ENCODE peak calls at places on chromosomes 7 and 10, in five cellular contexts. One of them, this sample, is unnamed.

GRCh38 chr7:98598846-98599615 is 18.1 kb upstream of the NPTX2 start:
- DNase-seq in H7: no peak
- DNase-seq in anterior cingulate cortex: no peak
- DNase-seq in NCI-H1092: no peak
- DNase-seq in activated T-helper 9 cell treated with anti-CD3 and anti-CD28 coated beads, Interleukin-2, amount 50 U/mL, for 16 hours: no peak
- DNase-seq in this sample: no peak

GRCh38 chr7:71131256-71131752 is 640 bp upstream of the GALNT17 start:
- DNase-seq in H7: peak; percentile 96
- DNase-seq in anterior cingulate cortex: peak; percentile 53
- DNase-seq in NCI-H1092: peak; percentile 33
- DNase-seq in activated T-helper 9 cell treated with anti-CD3 and anti-CD28 coated beads, Interleukin-2, amount 50 U/mL, for 16 hours: no peak
- DNase-seq in this sample: no peak

GRCh38 chr10:22017283-22018020 is 13.9 kb upstream of the DNAJC1 start:
- DNase-seq in H7: no peak
- DNase-seq in anterior cingulate cortex: no peak
- DNase-seq in NCI-H1092: no peak
- DNase-seq in activated T-helper 9 cell treated with anti-CD3 and anti-CD28 coated beads, Interleukin-2, amount 50 U/mL, for 16 hours: no peak
- DNase-seq in this sample: no peak

GRCh38 chr10:77005901-77006300 is 631.7 kb downstream of the KCNMA1 start:
- DNase-seq in H7: no peak
- DNase-seq in anterior cingulate cortex: no peak
- DNase-seq in NCI-H1092: no peak
- DNase-seq in activated T-helper 9 cell treated with anti-CD3 and anti-CD28 coated beads, Interleukin-2, amount 50 U/mL, for 16 hours: no peak
- DNase-seq in this sample: no peak

GRCh38 chr7:148540041-148540738 is 50.4 kb upstream of the C7orf33 start:
- DNase-seq in H7: peak; percentile 20
- DNase-seq in anterior cingulate cortex: no peak
- DNase-seq in NCI-H1092: no peak
- DNase-seq in activated T-helper 9 cell treated with anti-CD3 and anti-CD28 coated beads, Interleukin-2, amount 50 U/mL, for 16 hours: no peak
- DNase-seq in this sample: no peak

GRCh38 chr7:39073432-39073831 is 95.7 kb downstream of the POU6F2 start:
- DNase-seq in H7: peak; percentile 12
- DNase-seq in anterior cingulate cortex: no peak
- DNase-seq in NCI-H1092: peak; percentile 80
- DNase-seq in activated T-helper 9 cell treated with anti-CD3 and anti-CD28 coated beads, Interleukin-2, amount 50 U/mL, for 16 hours: no peak
- DNase-seq in this sample: no peak

GRCh38 chr7:149013876-149014275 is 14.4 kb downstream of the PDIA4 start:
- DNase-seq in H7: peak; percentile 18
- DNase-seq in anterior cingulate cortex: no peak
- DNase-seq in NCI-H1092: no peak
- DNase-seq in activated T-helper 9 cell treated with anti-CD3 and anti-CD28 coated beads, Interleukin-2, amount 50 U/mL, for 16 hours: no peak
- DNase-seq in this sample: no peak

GRCh38 chr10:100744980-100745881 is at the start of gene PAX2:
- DNase-seq in H7: peak; percentile 95
- DNase-seq in anterior cingulate cortex: no peak
- DNase-seq in NCI-H1092: no peak
- DNase-seq in activated T-helper 9 cell treated with anti-CD3 and anti-CD28 coated beads, Interleukin-2, amount 50 U/mL, for 16 hours: no peak
- DNase-seq in this sample: no peak

GRCh38 chr7:28957822-28958234 is 302 bp downstream of the TRIL start:
- DNase-seq in H7: peak; percentile 84
- DNase-seq in anterior cingulate cortex: peak; percentile 68
- DNase-seq in NCI-H1092: no peak
- DNase-seq in activated T-helper 9 cell treated with anti-CD3 and anti-CD28 coated beads, Interleukin-2, amount 50 U/mL, for 16 hours: no peak
- DNase-seq in this sample: no peak

GRCh38 chr7:116628971-116629586 is 42.9 kb upstream of the MET start:
- DNase-seq in H7: no peak
- DNase-seq in anterior cingulate cortex: no peak
- DNase-seq in NCI-H1092: no peak
- DNase-seq in activated T-helper 9 cell treated with anti-CD3 and anti-CD28 coated beads, Interleukin-2, amount 50 U/mL, for 16 hours: no peak
- DNase-seq in this sample: no peak

GRCh38 chr10:15254808-15255655 is 86.5 kb upstream of the NMT2 start:
- DNase-seq in H7: peak; percentile 66
- DNase-seq in anterior cingulate cortex: peak; percentile 40
- DNase-seq in NCI-H1092: no peak
- DNase-seq in activated T-helper 9 cell treated with anti-CD3 and anti-CD28 coated beads, Interleukin-2, amount 50 U/mL, for 16 hours: no peak
- DNase-seq in this sample: no peak

GRCh38 chr10:47181057-47181849 is 118.7 kb upstream of the GDF10 start:
- DNase-seq in H7: peak; percentile 44
- DNase-seq in anterior cingulate cortex: no peak
- DNase-seq in NCI-H1092: no peak
- DNase-seq in activated T-helper 9 cell treated with anti-CD3 and anti-CD28 coated beads, Interleukin-2, amount 50 U/mL, for 16 hours: no peak
- DNase-seq in this sample: no peak

GRCh38 chr7:91330378-91331295 is 66.4 kb downstream of the FZD1 start:
- DNase-seq in H7: no peak
- DNase-seq in anterior cingulate cortex: no peak
- DNase-seq in NCI-H1092: no peak
- DNase-seq in activated T-helper 9 cell treated with anti-CD3 and anti-CD28 coated beads, Interleukin-2, amount 50 U/mL, for 16 hours: no peak
- DNase-seq in this sample: no peak

GRCh38 chr10:71634531-71635164 is 84.9 kb downstream of the C10orf105 start:
- DNase-seq in H7: no peak
- DNase-seq in anterior cingulate cortex: no peak
- DNase-seq in NCI-H1092: no peak
- DNase-seq in activated T-helper 9 cell treated with anti-CD3 and anti-CD28 coated beads, Interleukin-2, amount 50 U/mL, for 16 hours: no peak
- DNase-seq in this sample: no peak

GRCh38 chr10:49601857-49602256 is 8.3 kb upstream of the SLC18A3 start:
- DNase-seq in H7: peak; percentile 29
- DNase-seq in anterior cingulate cortex: no peak
- DNase-seq in NCI-H1092: no peak
- DNase-seq in activated T-helper 9 cell treated with anti-CD3 and anti-CD28 coated beads, Interleukin-2, amount 50 U/mL, for 16 hours: no peak
- DNase-seq in this sample: no peak

GRCh38 chr10:58859541-58859940 is 316.9 kb upstream of the PHYHIPL start:
- DNase-seq in H7: no peak
- DNase-seq in anterior cingulate cortex: no peak
- DNase-seq in NCI-H1092: no peak
- DNase-seq in activated T-helper 9 cell treated with anti-CD3 and anti-CD28 coated beads, Interleukin-2, amount 50 U/mL, for 16 hours: no peak
- DNase-seq in this sample: no peak

GRCh38 chr10:121222842-121223241 is 371.7 kb downstream of the WDR11 start:
- DNase-seq in H7: no peak
- DNase-seq in anterior cingulate cortex: no peak
- DNase-seq in NCI-H1092: no peak
- DNase-seq in activated T-helper 9 cell treated with anti-CD3 and anti-CD28 coated beads, Interleukin-2, amount 50 U/mL, for 16 hours: no peak
- DNase-seq in this sample: no peak

GRCh38 chr10:125284875-125285597 is 124.7 kb upstream of the CTBP2 start:
- DNase-seq in H7: peak; percentile 53
- DNase-seq in anterior cingulate cortex: no peak
- DNase-seq in NCI-H1092: no peak
- DNase-seq in activated T-helper 9 cell treated with anti-CD3 and anti-CD28 coated beads, Interleukin-2, amount 50 U/mL, for 16 hours: no peak
- DNase-seq in this sample: no peak

GRCh38 chr7:149036676-149037075 is 8.4 kb upstream of the PDIA4 start:
- DNase-seq in H7: no peak
- DNase-seq in anterior cingulate cortex: no peak
- DNase-seq in NCI-H1092: no peak
- DNase-seq in activated T-helper 9 cell treated with anti-CD3 and anti-CD28 coated beads, Interleukin-2, amount 50 U/mL, for 16 hours: no peak
- DNase-seq in this sample: no peak

GRCh38 chr7:43905954-43906326 is 456 bp downstream of the URGCP start:
- DNase-seq in H7: peak; percentile 85
- DNase-seq in anterior cingulate cortex: peak; percentile 42
- DNase-seq in NCI-H1092: peak; percentile 33
- DNase-seq in activated T-helper 9 cell treated with anti-CD3 and anti-CD28 coated beads, Interleukin-2, amount 50 U/mL, for 16 hours: no peak
- DNase-seq in this sample: peak; percentile 11

GRCh38 chr10:96124230-96125141 is 5.6 kb upstream of the ZNF518A start:
- DNase-seq in H7: peak; percentile 72
- DNase-seq in anterior cingulate cortex: no peak
- DNase-seq in NCI-H1092: no peak
- DNase-seq in activated T-helper 9 cell treated with anti-CD3 and anti-CD28 coated beads, Interleukin-2, amount 50 U/mL, for 16 hours: no peak
- DNase-seq in this sample: no peak

GRCh38 chr7:38574121-38574520 is 57.1 kb downstream of the AMPH start:
- DNase-seq in H7: no peak
- DNase-seq in anterior cingulate cortex: no peak
- DNase-seq in NCI-H1092: no peak
- DNase-seq in activated T-helper 9 cell treated with anti-CD3 and anti-CD28 coated beads, Interleukin-2, amount 50 U/mL, for 16 hours: no peak
- DNase-seq in this sample: no peak

GRCh38 chr7:82745820-82746219 is 302.2 kb upstream of the CACNA2D1 start:
- DNase-seq in H7: no peak
- DNase-seq in anterior cingulate cortex: no peak
- DNase-seq in NCI-H1092: no peak
- DNase-seq in activated T-helper 9 cell treated with anti-CD3 and anti-CD28 coated beads, Interleukin-2, amount 50 U/mL, for 16 hours: no peak
- DNase-seq in this sample: no peak

GRCh38 chr10:49139000-49139865 is 5.4 kb upstream of the FAM170B start:
- DNase-seq in H7: no peak
- DNase-seq in anterior cingulate cortex: no peak
- DNase-seq in NCI-H1092: no peak
- DNase-seq in activated T-helper 9 cell treated with anti-CD3 and anti-CD28 coated beads, Interleukin-2, amount 50 U/mL, for 16 hours: no peak
- DNase-seq in this sample: no peak

GRCh38 chr7:120994512-120995363 is 6.2 kb downstream of the CPED1 start:
- DNase-seq in H7: no peak
- DNase-seq in anterior cingulate cortex: no peak
- DNase-seq in NCI-H1092: no peak
- DNase-seq in activated T-helper 9 cell treated with anti-CD3 and anti-CD28 coated beads, Interleukin-2, amount 50 U/mL, for 16 hours: no peak
- DNase-seq in this sample: no peak

GRCh38 chr7:101164071-101164840 is 1.1 kb downstream of the VGF start:
- DNase-seq in H7: peak; percentile 88
- DNase-seq in anterior cingulate cortex: no peak
- DNase-seq in NCI-H1092: no peak
- DNase-seq in activated T-helper 9 cell treated with anti-CD3 and anti-CD28 coated beads, Interleukin-2, amount 50 U/mL, for 16 hours: no peak
- DNase-seq in this sample: peak; percentile 18

GRCh38 chr10:9066152-9066551 is 1011.7 kb downstream of the GATA3 start:
- DNase-seq in H7: no peak
- DNase-seq in anterior cingulate cortex: no peak
- DNase-seq in NCI-H1092: no peak
- DNase-seq in activated T-helper 9 cell treated with anti-CD3 and anti-CD28 coated beads, Interleukin-2, amount 50 U/mL, for 16 hours: no peak
- DNase-seq in this sample: no peak

GRCh38 chr10:35040761-35041501 is 49.2 kb downstream of the CUL2 start:
- DNase-seq in H7: peak; percentile 36
- DNase-seq in anterior cingulate cortex: no peak
- DNase-seq in NCI-H1092: no peak
- DNase-seq in activated T-helper 9 cell treated with anti-CD3 and anti-CD28 coated beads, Interleukin-2, amount 50 U/mL, for 16 hours: no peak
- DNase-seq in this sample: no peak

GRCh38 chr7:73718905-73719805 is at the start of gene STX1A:
- DNase-seq in H7: peak; percentile 99
- DNase-seq in anterior cingulate cortex: peak; percentile 51
- DNase-seq in NCI-H1092: peak; percentile 66
- DNase-seq in activated T-helper 9 cell treated with anti-CD3 and anti-CD28 coated beads, Interleukin-2, amount 50 U/mL, for 16 hours: peak; percentile 62
- DNase-seq in this sample: peak; percentile 73

GRCh38 chr10:117086545-117086944 is 51.5 kb downstream of the VAX1 start:
- DNase-seq in H7: no peak
- DNase-seq in anterior cingulate cortex: no peak
- DNase-seq in NCI-H1092: no peak
- DNase-seq in activated T-helper 9 cell treated with anti-CD3 and anti-CD28 coated beads, Interleukin-2, amount 50 U/mL, for 16 hours: no peak
- DNase-seq in this sample: no peak

GRCh38 chr10:61795551-61795950 is 105.9 kb upstream of the ARID5B start:
- DNase-seq in H7: peak; percentile 26
- DNase-seq in anterior cingulate cortex: no peak
- DNase-seq in NCI-H1092: no peak
- DNase-seq in activated T-helper 9 cell treated with anti-CD3 and anti-CD28 coated beads, Interleukin-2, amount 50 U/mL, for 16 hours: no peak
- DNase-seq in this sample: no peak

GRCh38 chr7:128863433-128863989 is 855 bp downstream of the ATP6V1F start:
- DNase-seq in H7: peak; percentile 89
- DNase-seq in anterior cingulate cortex: no peak
- DNase-seq in NCI-H1092: peak; percentile 43
- DNase-seq in activated T-helper 9 cell treated with anti-CD3 and anti-CD28 coated beads, Interleukin-2, amount 50 U/mL, for 16 hours: peak; percentile 23
- DNase-seq in this sample: peak; percentile 25

GRCh38 chr10:10661176-10661575 is 356.5 kb upstream of the CELF2 start:
- DNase-seq in H7: no peak
- DNase-seq in anterior cingulate cortex: no peak
- DNase-seq in NCI-H1092: no peak
- DNase-seq in activated T-helper 9 cell treated with anti-CD3 and anti-CD28 coated beads, Interleukin-2, amount 50 U/mL, for 16 hours: no peak
- DNase-seq in this sample: no peak

GRCh38 chr10:119724630-119725549 is 960 bp upstream of the INPP5F start:
- DNase-seq in H7: peak; percentile 63
- DNase-seq in anterior cingulate cortex: no peak
- DNase-seq in NCI-H1092: no peak
- DNase-seq in activated T-helper 9 cell treated with anti-CD3 and anti-CD28 coated beads, Interleukin-2, amount 50 U/mL, for 16 hours: no peak
- DNase-seq in this sample: no peak

GRCh38 chr10:58693919-58694318 is 181.2 kb downstream of the BICC1 start:
- DNase-seq in H7: no peak
- DNase-seq in anterior cingulate cortex: no peak
- DNase-seq in NCI-H1092: no peak
- DNase-seq in activated T-helper 9 cell treated with anti-CD3 and anti-CD28 coated beads, Interleukin-2, amount 50 U/mL, for 16 hours: no peak
- DNase-seq in this sample: no peak

GRCh38 chr10:100776671-100777070 is 31.3 kb downstream of the PAX2 start:
- DNase-seq in H7: peak; percentile 68
- DNase-seq in anterior cingulate cortex: no peak
- DNase-seq in NCI-H1092: no peak
- DNase-seq in activated T-helper 9 cell treated with anti-CD3 and anti-CD28 coated beads, Interleukin-2, amount 50 U/mL, for 16 hours: no peak
- DNase-seq in this sample: no peak

GRCh38 chr10:55491712-55492111 is 690.7 kb upstream of the PCDH15 start:
- DNase-seq in H7: no peak
- DNase-seq in anterior cingulate cortex: no peak
- DNase-seq in NCI-H1092: no peak
- DNase-seq in activated T-helper 9 cell treated with anti-CD3 and anti-CD28 coated beads, Interleukin-2, amount 50 U/mL, for 16 hours: no peak
- DNase-seq in this sample: no peak

GRCh38 chr10:34314457-34314856 is 500.6 kb downstream of the PARD3 start:
- DNase-seq in H7: no peak
- DNase-seq in anterior cingulate cortex: no peak
- DNase-seq in NCI-H1092: no peak
- DNase-seq in activated T-helper 9 cell treated with anti-CD3 and anti-CD28 coated beads, Interleukin-2, amount 50 U/mL, for 16 hours: no peak
- DNase-seq in this sample: no peak

GRCh38 chr7:11109659-11110058 is 136.0 kb downstream of the PHF14 start:
- DNase-seq in H7: no peak
- DNase-seq in anterior cingulate cortex: no peak
- DNase-seq in NCI-H1092: no peak
- DNase-seq in activated T-helper 9 cell treated with anti-CD3 and anti-CD28 coated beads, Interleukin-2, amount 50 U/mL, for 16 hours: no peak
- DNase-seq in this sample: no peak

This sample was measured in T-helper 17 cell.